ENCODE peak calls at places on chromosomes 3 and 15, in ten cellular contexts. One of them, this sample, is unnamed.

GRCh38 chr15:57235865-57236264 is 140.4 kb upstream of the CGNL1 start:
- DNase-seq in brain microvascular endothelial cell: peak; percentile 88
- DNase-seq in spleen: no peak
- DNase-seq in pancreas: no peak
- DNase-seq in upper lobe of right lung: no peak
- DNase-seq in hepatocyte: peak; percentile 55
- DNase-seq in H1: no peak
- DNase-seq in lung: no peak
- DNase-seq in WERI-Rb-1: no peak
- DNase-seq in MM.1S: no peak
- DNase-seq in this sample: no peak

GRCh38 chr3:25843332-25843731 is 53.4 kb downstream of the OXSM start:
- DNase-seq in H1: no peak
- DNase-seq in upper lobe of right lung: no peak
- DNase-seq in lung: no peak
- DNase-seq in brain microvascular endothelial cell: no peak
- DNase-seq in hepatocyte: no peak
- DNase-seq in MM.1S: no peak
- DNase-seq in spleen: no peak
- DNase-seq in pancreas: no peak
- DNase-seq in WERI-Rb-1: no peak
- DNase-seq in this sample: no peak

GRCh38 chr3:17579289-17580031 is 163.0 kb downstream of the TBC1D5 start:
- DNase-seq in hepatocyte: no peak
- DNase-seq in upper lobe of right lung: no peak
- DNase-seq in H1: no peak
- DNase-seq in pancreas: no peak
- DNase-seq in spleen: no peak
- DNase-seq in MM.1S: peak; percentile 57
- DNase-seq in brain microvascular endothelial cell: peak; percentile 17
- DNase-seq in lung: no peak
- DNase-seq in WERI-Rb-1: no peak
- DNase-seq in this sample: no peak

GRCh38 chr3:121834734-121835709 is at the start of the genes EAF2 and IQCB1:
- DNase-seq in MM.1S: peak; percentile 97
- DNase-seq in pancreas: peak; percentile 97
- DNase-seq in WERI-Rb-1: peak; percentile 96
- DNase-seq in brain microvascular endothelial cell: peak; percentile 91
- DNase-seq in H1: peak; percentile 94
- DNase-seq in hepatocyte: peak; percentile 98
- DNase-seq in spleen: peak; percentile 99
- DNase-seq in upper lobe of right lung: peak; percentile 98
- DNase-seq in lung: peak; percentile 96
- DNase-seq in this sample: peak; percentile 96

GRCh38 chr15:29115093-29115991 is 154.3 kb downstream of the NSMCE3 start:
- DNase-seq in brain microvascular endothelial cell: peak; percentile 16
- DNase-seq in pancreas: no peak
- DNase-seq in H1: peak; percentile 79
- DNase-seq in MM.1S: no peak
- DNase-seq in lung: no peak
- DNase-seq in spleen: no peak
- DNase-seq in hepatocyte: peak; percentile 53
- DNase-seq in upper lobe of right lung: no peak
- DNase-seq in WERI-Rb-1: peak; percentile 46
- DNase-seq in this sample: no peak

GRCh38 chr3:123571973-123572365 is 12.9 kb downstream of the HACD2 start:
- DNase-seq in spleen: no peak
- DNase-seq in brain microvascular endothelial cell: no peak
- DNase-seq in WERI-Rb-1: no peak
- DNase-seq in upper lobe of right lung: no peak
- DNase-seq in H1: no peak
- DNase-seq in pancreas: no peak
- DNase-seq in MM.1S: no peak
- DNase-seq in lung: no peak
- DNase-seq in hepatocyte: no peak
- DNase-seq in this sample: no peak

GRCh38 chr15:39699531-39700110 is 83.0 kb downstream of the FSIP1 start:
- DNase-seq in pancreas: no peak
- DNase-seq in spleen: no peak
- DNase-seq in H1: no peak
- DNase-seq in hepatocyte: no peak
- DNase-seq in brain microvascular endothelial cell: no peak
- DNase-seq in MM.1S: no peak
- DNase-seq in lung: no peak
- DNase-seq in WERI-Rb-1: no peak
- DNase-seq in upper lobe of right lung: no peak
- DNase-seq in this sample: no peak

GRCh38 chr3:104723000-104723399 is 643.7 kb upstream of the ALCAM start:
- DNase-seq in MM.1S: no peak
- DNase-seq in H1: no peak
- DNase-seq in WERI-Rb-1: no peak
- DNase-seq in pancreas: no peak
- DNase-seq in spleen: no peak
- DNase-seq in upper lobe of right lung: no peak
- DNase-seq in hepatocyte: no peak
- DNase-seq in brain microvascular endothelial cell: no peak
- DNase-seq in lung: no peak
- DNase-seq in this sample: no peak

GRCh38 chr15:71228403-71228802 is 113.1 kb downstream of the THSD4 start:
- DNase-seq in WERI-Rb-1: peak; percentile 18
- DNase-seq in MM.1S: no peak
- DNase-seq in pancreas: no peak
- DNase-seq in H1: no peak
- DNase-seq in upper lobe of right lung: no peak
- DNase-seq in spleen: no peak
- DNase-seq in lung: no peak
- DNase-seq in brain microvascular endothelial cell: no peak
- DNase-seq in hepatocyte: no peak
- DNase-seq in this sample: no peak

GRCh38 chr15:68599560-68600071 is 20.8 kb downstream of the CORO2B start:
- DNase-seq in WERI-Rb-1: peak; percentile 78
- DNase-seq in H1: peak; percentile 79
- DNase-seq in brain microvascular endothelial cell: peak; percentile 71
- DNase-seq in hepatocyte: peak; percentile 50
- DNase-seq in spleen: peak; percentile 57
- DNase-seq in pancreas: no peak
- DNase-seq in lung: no peak
- DNase-seq in upper lobe of right lung: no peak
- DNase-seq in MM.1S: no peak
- DNase-seq in this sample: no peak

GRCh38 chr15:60612400-60613048 is 133.6 kb upstream of the ICE2 start:
- DNase-seq in lung: no peak
- DNase-seq in spleen: no peak
- DNase-seq in WERI-Rb-1: no peak
- DNase-seq in pancreas: no peak
- DNase-seq in MM.1S: no peak
- DNase-seq in upper lobe of right lung: no peak
- DNase-seq in hepatocyte: no peak
- DNase-seq in brain microvascular endothelial cell: no peak
- DNase-seq in H1: no peak
- DNase-seq in this sample: no peak

GRCh38 chr3:95923496-95924210 is 890.7 kb upstream of the EPHA6 start:
- DNase-seq in upper lobe of right lung: no peak
- DNase-seq in H1: no peak
- DNase-seq in pancreas: no peak
- DNase-seq in WERI-Rb-1: no peak
- DNase-seq in hepatocyte: peak; percentile 75
- DNase-seq in spleen: no peak
- DNase-seq in MM.1S: no peak
- DNase-seq in lung: peak; percentile 52
- DNase-seq in brain microvascular endothelial cell: peak; percentile 83
- DNase-seq in this sample: no peak

GRCh38 chr3:154862265-154862664 is 217.9 kb upstream of the MME start:
- DNase-seq in hepatocyte: no peak
- DNase-seq in MM.1S: peak; percentile 81
- DNase-seq in lung: no peak
- DNase-seq in WERI-Rb-1: no peak
- DNase-seq in upper lobe of right lung: no peak
- DNase-seq in H1: no peak
- DNase-seq in pancreas: no peak
- DNase-seq in spleen: no peak
- DNase-seq in brain microvascular endothelial cell: peak; percentile 14
- DNase-seq in this sample: no peak

GRCh38 chr3:121895121-121895520 is 920 bp downstream of the SLC15A2 start:
- DNase-seq in brain microvascular endothelial cell: no peak
- DNase-seq in upper lobe of right lung: no peak
- DNase-seq in MM.1S: no peak
- DNase-seq in WERI-Rb-1: no peak
- DNase-seq in hepatocyte: peak; percentile 32
- DNase-seq in lung: no peak
- DNase-seq in spleen: no peak
- DNase-seq in pancreas: no peak
- DNase-seq in H1: no peak
- DNase-seq in this sample: no peak

GRCh38 chr3:136070953-136071949 is 105.7 kb downstream of the PPP2R3A start:
- DNase-seq in pancreas: no peak
- DNase-seq in spleen: no peak
- DNase-seq in upper lobe of right lung: no peak
- DNase-seq in hepatocyte: peak; percentile 5
- DNase-seq in brain microvascular endothelial cell: peak; percentile 18
- DNase-seq in WERI-Rb-1: no peak
- DNase-seq in H1: no peak
- DNase-seq in MM.1S: peak; percentile 19
- DNase-seq in lung: no peak
- DNase-seq in this sample: no peak

GRCh38 chr3:85576091-85576690 is 617.4 kb downstream of the CADM2 start:
- DNase-seq in MM.1S: peak; percentile 67
- DNase-seq in lung: peak; percentile 40
- DNase-seq in WERI-Rb-1: peak; percentile 56
- DNase-seq in H1: peak; percentile 68
- DNase-seq in pancreas: peak; percentile 60
- DNase-seq in hepatocyte: peak; percentile 73
- DNase-seq in brain microvascular endothelial cell: peak; percentile 73
- DNase-seq in upper lobe of right lung: no peak
- DNase-seq in spleen: no peak
- DNase-seq in this sample: peak; percentile 72

GRCh38 chr3:71243230-71243629 is 340.3 kb downstream of the FOXP1 start:
- DNase-seq in WERI-Rb-1: no peak
- DNase-seq in H1: no peak
- DNase-seq in pancreas: no peak
- DNase-seq in MM.1S: no peak
- DNase-seq in brain microvascular endothelial cell: peak; percentile 67
- DNase-seq in lung: no peak
- DNase-seq in hepatocyte: no peak
- DNase-seq in spleen: no peak
- DNase-seq in upper lobe of right lung: no peak
- DNase-seq in this sample: no peak
- H3K27ac ChIP-seq in WERI-Rb-1: no peak overlapping the region
- H3K27ac ChIP-seq in H1: no peak overlapping the region
- H3K27ac ChIP-seq in pancreas: no peak overlapping the region
- H3K27ac ChIP-seq in MM.1S: no peak overlapping the region
- H3K27ac ChIP-seq in brain microvascular endothelial cell: peak overlapping the region; percentile 96
- H3K27ac ChIP-seq in lung: peak overlapping the region; percentile 81
- H3K27ac ChIP-seq in hepatocyte: no peak overlapping the region
- H3K27ac ChIP-seq in spleen: no peak overlapping the region
- H3K27ac ChIP-seq in upper lobe of right lung: no peak overlapping the region
- H3K27ac ChIP-seq in this sample: no peak overlapping the region

GRCh38 chr3:46490338-46491084 is 7.3 kb upstream of the RTP3 start:
- DNase-seq in H1: peak; percentile 8
- DNase-seq in spleen: no peak
- DNase-seq in MM.1S: no peak
- DNase-seq in lung: no peak
- DNase-seq in pancreas: no peak
- DNase-seq in WERI-Rb-1: no peak
- DNase-seq in brain microvascular endothelial cell: peak; percentile 64
- DNase-seq in upper lobe of right lung: no peak
- DNase-seq in hepatocyte: no peak
- DNase-seq in this sample: no peak
- H3K27ac ChIP-seq in H1: no peak overlapping the region
- H3K27ac ChIP-seq in spleen: no peak overlapping the region
- H3K27ac ChIP-seq in MM.1S: no peak overlapping the region
- H3K27ac ChIP-seq in lung: no peak overlapping the region
- H3K27ac ChIP-seq in pancreas: peak overlapping the region; percentile 56
- H3K27ac ChIP-seq in WERI-Rb-1: no peak overlapping the region
- H3K27ac ChIP-seq in brain microvascular endothelial cell: peak overlapping the region; percentile 32
- H3K27ac ChIP-seq in upper lobe of right lung: no peak overlapping the region
- H3K27ac ChIP-seq in hepatocyte: no peak overlapping the region
- H3K27ac ChIP-seq in this sample: no peak overlapping the region

GRCh38 chr3:72593881-72594397 is 254.3 kb downstream of the SHQ1 start:
- DNase-seq in upper lobe of right lung: no peak
- DNase-seq in pancreas: no peak
- DNase-seq in H1: no peak
- DNase-seq in spleen: no peak
- DNase-seq in lung: no peak
- DNase-seq in WERI-Rb-1: peak; percentile 31
- DNase-seq in MM.1S: no peak
- DNase-seq in brain microvascular endothelial cell: no peak
- DNase-seq in hepatocyte: no peak
- DNase-seq in this sample: no peak
- H3K27ac ChIP-seq in upper lobe of right lung: no peak overlapping the region
- H3K27ac ChIP-seq in pancreas: no peak overlapping the region
- H3K27ac ChIP-seq in H1: no peak overlapping the region
- H3K27ac ChIP-seq in spleen: no peak overlapping the region
- H3K27ac ChIP-seq in lung: no peak overlapping the region
- H3K27ac ChIP-seq in WERI-Rb-1: no peak overlapping the region
- H3K27ac ChIP-seq in MM.1S: no peak overlapping the region
- H3K27ac ChIP-seq in brain microvascular endothelial cell: no peak overlapping the region
- H3K27ac ChIP-seq in hepatocyte: no peak overlapping the region
- H3K27ac ChIP-seq in this sample: no peak overlapping the region

GRCh38 chr3:11721114-11721440 is 77.4 kb upstream of the VGLL4 start:
- DNase-seq in MM.1S: no peak
- DNase-seq in lung: no peak
- DNase-seq in spleen: no peak
- DNase-seq in upper lobe of right lung: no peak
- DNase-seq in WERI-Rb-1: no peak
- DNase-seq in brain microvascular endothelial cell: no peak
- DNase-seq in H1: no peak
- DNase-seq in pancreas: no peak
- DNase-seq in hepatocyte: peak; percentile 16
- DNase-seq in this sample: no peak

GRCh38 chr3:11718582-11719405 is 75.1 kb upstream of the VGLL4 start:
- DNase-seq in MM.1S: peak; percentile 57
- DNase-seq in pancreas: peak; percentile 62
- DNase-seq in brain microvascular endothelial cell: peak; percentile 49
- DNase-seq in WERI-Rb-1: peak; percentile 37
- DNase-seq in H1: peak; percentile 80
- DNase-seq in upper lobe of right lung: peak; percentile 71
- DNase-seq in lung: peak; percentile 57
- DNase-seq in hepatocyte: peak; percentile 67
- DNase-seq in spleen: peak; percentile 86
- DNase-seq in this sample: peak; percentile 22

GRCh38 chr3:11720220-11721113 is 76.8 kb upstream of the VGLL4 start:
- DNase-seq in brain microvascular endothelial cell: peak; percentile 39
- DNase-seq in H1: peak; percentile 69
- DNase-seq in lung: peak; percentile 85
- DNase-seq in pancreas: peak; percentile 85
- DNase-seq in spleen: peak; percentile 88
- DNase-seq in MM.1S: peak; percentile 76
- DNase-seq in upper lobe of right lung: peak; percentile 91
- DNase-seq in WERI-Rb-1: peak; percentile 72
- DNase-seq in hepatocyte: peak; percentile 89
- DNase-seq in this sample: peak; percentile 18

GRCh38 chr3:11717768-11718581 is 74.3 kb upstream of the VGLL4 start:
- DNase-seq in hepatocyte: peak; percentile 35
- DNase-seq in lung: no peak
- DNase-seq in upper lobe of right lung: no peak
- DNase-seq in pancreas: no peak
- DNase-seq in brain microvascular endothelial cell: peak; percentile 35
- DNase-seq in H1: no peak
- DNase-seq in MM.1S: no peak
- DNase-seq in WERI-Rb-1: no peak
- DNase-seq in spleen: no peak
- DNase-seq in this sample: no peak

GRCh38 chr3:11719406-11720219 is 75.9 kb upstream of the VGLL4 start:
- DNase-seq in upper lobe of right lung: peak; percentile 97
- DNase-seq in WERI-Rb-1: peak; percentile 94
- DNase-seq in brain microvascular endothelial cell: peak; percentile 12
- DNase-seq in hepatocyte: peak; percentile 96
- DNase-seq in pancreas: peak; percentile 99
- DNase-seq in lung: peak; percentile 92
- DNase-seq in H1: peak; percentile 97
- DNase-seq in MM.1S: peak; percentile 94
- DNase-seq in spleen: peak; percentile 94
- DNase-seq in this sample: peak; percentile 46
- H3K27ac ChIP-seq in upper lobe of right lung: peak overlapping the region; percentile 93
- H3K27ac ChIP-seq in WERI-Rb-1: peak overlapping the region; percentile 87
- H3K27ac ChIP-seq in brain microvascular endothelial cell: peak overlapping the region; percentile 50
- H3K27ac ChIP-seq in hepatocyte: peak overlapping the region; percentile 92
- H3K27ac ChIP-seq in pancreas: peak overlapping the region; percentile 90
- H3K27ac ChIP-seq in lung: peak overlapping the region; percentile 95
- H3K27ac ChIP-seq in H1: no peak overlapping the region
- H3K27ac ChIP-seq in MM.1S: peak overlapping the region; percentile 70
- H3K27ac ChIP-seq in spleen: peak overlapping the region; percentile 90
- H3K27ac ChIP-seq in this sample: peak overlapping the region; percentile 70